ENCODE peak calls at places on chromosomes 2 and 18, in six cellular contexts. N is upper lobe of right lung; E is mucosa of descending colon; R is stimulated activated CD4-positive, alpha-beta T cell treated with anti-CD3 and anti-CD28 coated beads, TNF-alpha, amount 100 ng/mL, for 24 hours; X is iPS-NIHi11; C is lower leg skin. V is an unnamed sample.

GRCh38 chr2:29920631-29921559 is 491 bp downstream of the ALK start:
- DNase-seq in X (no peak), N (no peak), E (peak), R (no peak), C (no peak), V (peak)

GRCh38 chr2:62305421-62306176 is 109.7 kb downstream of the B3GNT2 start:
- DNase-seq in E (no peak), R (peak), N (no peak), C (no peak), X (no peak), V (peak)

GRCh38 chr18:24928479-24928878 is 423.5 kb downstream of the ZNF521 start:
- DNase-seq in R (no peak), E (no peak), X (no peak), C (no peak), N (no peak), V (no peak)

GRCh38 chr18:45684341-45685115 is 39.5 kb upstream of the SLC14A1 start:
- DNase-seq in C (no peak), X (no peak), N (no peak), R (no peak), E (no peak), V (no peak)

GRCh38 chr2:16662440-16662839 is 3.2 kb downstream of the CYRIA start:
- DNase-seq in X (no peak), C (peak), E (no peak), N (no peak), R (no peak), V (no peak)

GRCh38 chr18:13500891-13501887 is 225.2 kb downstream of the FAM210A start:
- DNase-seq in X (peak), C (no peak), N (no peak), R (no peak), E (no peak), V (no peak)

GRCh38 chr2:137228566-137228965 is 463.2 kb downstream of the THSD7B start:
- DNase-seq in X (no peak), N (no peak), C (no peak), E (no peak), R (no peak), V (no peak)

GRCh38 chr2:64212346-64212745 is 68.1 kb upstream of the PELI1 start:
- DNase-seq in X (no peak), R (no peak), C (no peak), E (no peak), N (no peak), V (no peak)

GRCh38 chr2:96665083-96665569 is 22.6 kb downstream of the FER1L5 start:
- DNase-seq in C (no peak), R (no peak), N (no peak), X (no peak), E (no peak), V (no peak)

GRCh38 chr2:100178085-100178788 is 35.8 kb upstream of the AFF3 start:
- DNase-seq in X (peak), C (no peak), N (no peak), E (no peak), R (no peak), V (no peak)